ENCODE peak calls at places on chromosome 1, in four cellular contexts. One of them, this sample, is unnamed.

GRCh38 chr1:11845641-11846335 is 1.8 kb downstream of the NPPA start:
- DNase-seq in cardiac muscle cell: peak; percentile 45
- DNase-seq in Calu3: no peak
- DNase-seq in epithelial cell of esophagus: peak; percentile 48
- DNase-seq in this sample: no peak

GRCh38 chr1:9753121-9753531 is 70.6 kb downstream of the CLSTN1 start:
- DNase-seq in cardiac muscle cell: peak; percentile 88
- DNase-seq in Calu3: no peak
- DNase-seq in epithelial cell of esophagus: peak; percentile 87
- DNase-seq in this sample: no peak

GRCh38 chr1:181456551-181456950 is 26.8 kb upstream of the CACNA1E start:
- DNase-seq in cardiac muscle cell: no peak
- DNase-seq in Calu3: no peak
- DNase-seq in epithelial cell of esophagus: no peak
- DNase-seq in this sample: no peak

GRCh38 chr1:61887076-61887867 is 145.0 kb downstream of the PATJ start:
- DNase-seq in cardiac muscle cell: peak; percentile 3
- DNase-seq in Calu3: no peak
- DNase-seq in epithelial cell of esophagus: peak; percentile 21
- DNase-seq in this sample: no peak

GRCh38 chr1:234727018-234727757 is 117.2 kb upstream of the IRF2BP2 start:
- DNase-seq in cardiac muscle cell: no peak
- DNase-seq in Calu3: no peak
- DNase-seq in epithelial cell of esophagus: no peak
- DNase-seq in this sample: no peak

GRCh38 chr1:59057211-59057694 is 239.6 kb upstream of the FGGY start:
- DNase-seq in cardiac muscle cell: peak; percentile 99
- DNase-seq in Calu3: peak; percentile 46
- DNase-seq in epithelial cell of esophagus: peak; percentile 88
- DNase-seq in this sample: no peak

GRCh38 chr1:204123376-204123775 is 28.5 kb downstream of the ETNK2 start:
- DNase-seq in cardiac muscle cell: peak; percentile 23
- DNase-seq in Calu3: no peak
- DNase-seq in epithelial cell of esophagus: no peak
- DNase-seq in this sample: no peak

GRCh38 chr1:115313173-115313572 is 24.9 kb downstream of the NGF start:
- DNase-seq in cardiac muscle cell: no peak
- DNase-seq in Calu3: no peak
- DNase-seq in epithelial cell of esophagus: no peak
- DNase-seq in this sample: no peak

GRCh38 chr1:6025269-6026094 is 20.2 kb upstream of the KCNAB2 start:
- DNase-seq in cardiac muscle cell: no peak
- DNase-seq in Calu3: no peak
- DNase-seq in epithelial cell of esophagus: peak; percentile 70
- DNase-seq in this sample: no peak

GRCh38 chr1:207925210-207925609 is 14.3 kb upstream of the CD34 start:
- DNase-seq in cardiac muscle cell: peak; percentile 25
- DNase-seq in Calu3: peak; percentile 34
- DNase-seq in epithelial cell of esophagus: peak; percentile 53
- DNase-seq in this sample: no peak

GRCh38 chr1:221869759-221870158 is 127.9 kb upstream of the DUSP10 start:
- DNase-seq in cardiac muscle cell: peak; percentile 15
- DNase-seq in Calu3: no peak
- DNase-seq in epithelial cell of esophagus: no peak
- DNase-seq in this sample: no peak

GRCh38 chr1:174875306-174875705 is 124.4 kb upstream of the CACYBP start:
- DNase-seq in cardiac muscle cell: no peak
- DNase-seq in Calu3: peak; percentile 94
- DNase-seq in epithelial cell of esophagus: peak; percentile 73
- DNase-seq in this sample: no peak

GRCh38 chr1:209398330-209398991 is 185.1 kb upstream of the CAMK1G start:
- DNase-seq in cardiac muscle cell: peak; percentile 92
- DNase-seq in Calu3: no peak
- DNase-seq in epithelial cell of esophagus: peak; percentile 99
- DNase-seq in this sample: no peak

GRCh38 chr1:14844923-14845617 is 246.6 kb downstream of the KAZN start:
- DNase-seq in cardiac muscle cell: no peak
- DNase-seq in Calu3: no peak
- DNase-seq in epithelial cell of esophagus: no peak
- DNase-seq in this sample: no peak
- TF ChIP-seq CTCF in cardiac muscle cell: no peak
- TF ChIP-seq CTCF in Calu3: no peak
- TF ChIP-seq CTCF in epithelial cell of esophagus: no peak
- TF ChIP-seq CTCF in this sample: no peak

GRCh38 chr1:30411206-30411605 is 312.2 kb downstream of the MATN1 start:
- DNase-seq in cardiac muscle cell: no peak
- DNase-seq in Calu3: no peak
- DNase-seq in epithelial cell of esophagus: no peak
- DNase-seq in this sample: no peak
- TF ChIP-seq CTCF in cardiac muscle cell: no peak
- TF ChIP-seq CTCF in Calu3: no peak
- TF ChIP-seq CTCF in epithelial cell of esophagus: no peak
- TF ChIP-seq CTCF in this sample: no peak

GRCh38 chr1:225857256-225857655 is 24.9 kb downstream of the TMEM63A start:
- DNase-seq in cardiac muscle cell: no peak
- DNase-seq in Calu3: no peak
- DNase-seq in epithelial cell of esophagus: no peak
- DNase-seq in this sample: no peak

GRCh38 chr1:225852413-225853119 is 29.6 kb downstream of the TMEM63A start:
- DNase-seq in cardiac muscle cell: no peak
- DNase-seq in Calu3: no peak
- DNase-seq in epithelial cell of esophagus: no peak
- DNase-seq in this sample: no peak

GRCh38 chr1:225859151-225859550 is 23.0 kb downstream of the TMEM63A start:
- DNase-seq in cardiac muscle cell: no peak
- DNase-seq in Calu3: no peak
- DNase-seq in epithelial cell of esophagus: no peak
- DNase-seq in this sample: no peak

GRCh38 chr1:225853441-225853840 is 28.7 kb downstream of the TMEM63A start:
- DNase-seq in cardiac muscle cell: no peak
- DNase-seq in Calu3: no peak
- DNase-seq in epithelial cell of esophagus: no peak
- DNase-seq in this sample: no peak

DNA sequence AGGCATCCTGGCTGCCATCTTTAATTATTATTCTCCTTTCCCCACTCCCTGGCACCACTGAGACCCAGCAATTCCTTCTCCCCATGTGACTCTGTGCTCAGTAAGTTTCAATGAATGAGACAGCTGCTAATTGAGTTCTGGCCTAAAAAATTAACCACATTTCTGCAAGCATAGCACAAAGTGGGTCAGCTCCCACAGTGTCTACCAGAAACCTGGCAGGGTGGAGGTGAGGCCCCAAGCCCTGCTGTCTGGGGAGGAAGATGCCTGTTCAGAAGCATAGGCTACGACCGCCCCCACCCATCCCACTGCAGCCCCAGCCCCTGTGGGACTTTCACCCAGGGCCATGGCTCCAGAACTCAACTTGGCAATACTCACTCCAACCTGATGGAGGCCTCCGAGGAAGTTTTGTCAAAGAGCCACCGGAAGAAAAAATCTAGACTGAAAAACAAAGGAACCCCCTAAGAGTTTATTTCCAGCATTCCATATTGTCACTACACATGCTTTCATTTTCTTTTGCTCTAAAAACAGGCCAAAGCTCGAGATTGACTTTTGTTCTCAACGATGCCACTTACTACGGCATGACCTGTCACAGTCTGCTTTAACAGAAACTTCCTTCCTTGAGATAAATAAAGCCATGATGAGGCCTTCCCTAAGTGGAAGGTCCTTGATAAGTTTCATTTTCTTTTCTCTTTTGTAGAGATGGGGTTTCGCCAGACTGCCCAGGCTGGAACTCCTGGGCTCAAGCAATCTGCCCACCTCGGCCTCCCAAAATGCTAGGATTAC is 26.5 kb downstream of the TMEM63A start:
- DNase-seq in cardiac muscle cell: no peak
- DNase-seq in Calu3: no peak
- DNase-seq in epithelial cell of esophagus: no peak
- DNase-seq in this sample: no peak
- TF ChIP-seq CTCF in cardiac muscle cell: no peak
- TF ChIP-seq CTCF in Calu3: no peak
- TF ChIP-seq CTCF in epithelial cell of esophagus: no peak
- TF ChIP-seq CTCF in this sample: no peak

DNA sequence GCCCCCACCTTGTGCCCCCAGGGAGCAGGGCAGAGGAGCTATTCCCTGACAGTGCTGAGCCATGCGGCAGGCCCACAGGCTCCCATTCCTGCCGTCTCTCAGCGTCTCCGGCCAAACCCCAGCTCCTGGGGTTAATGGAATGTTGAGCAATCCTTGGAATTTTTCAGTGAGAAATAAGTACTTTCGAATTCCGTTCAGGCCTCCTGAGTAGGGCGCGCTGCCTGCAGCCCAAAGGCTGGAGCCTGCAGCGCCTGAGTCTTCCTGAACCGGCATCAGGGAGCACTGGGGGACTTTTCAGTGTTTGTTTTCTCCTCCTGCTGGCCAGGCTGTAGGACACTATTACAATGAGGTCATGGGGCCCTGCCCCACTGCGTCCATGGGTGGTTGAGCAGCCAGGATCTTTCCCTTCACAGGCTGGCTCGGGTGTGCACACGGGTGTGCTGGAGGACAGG is 33.3 kb upstream of the CSF1 start:
- DNase-seq in cardiac muscle cell: peak; percentile 96
- DNase-seq in Calu3: peak; percentile 44
- DNase-seq in epithelial cell of esophagus: peak; percentile 53
- DNase-seq in this sample: no peak
- TF ChIP-seq CTCF in cardiac muscle cell: peak; percentile 40
- TF ChIP-seq CTCF in Calu3: no peak
- TF ChIP-seq CTCF in epithelial cell of esophagus: no peak
- TF ChIP-seq CTCF in this sample: no peak

DNA sequence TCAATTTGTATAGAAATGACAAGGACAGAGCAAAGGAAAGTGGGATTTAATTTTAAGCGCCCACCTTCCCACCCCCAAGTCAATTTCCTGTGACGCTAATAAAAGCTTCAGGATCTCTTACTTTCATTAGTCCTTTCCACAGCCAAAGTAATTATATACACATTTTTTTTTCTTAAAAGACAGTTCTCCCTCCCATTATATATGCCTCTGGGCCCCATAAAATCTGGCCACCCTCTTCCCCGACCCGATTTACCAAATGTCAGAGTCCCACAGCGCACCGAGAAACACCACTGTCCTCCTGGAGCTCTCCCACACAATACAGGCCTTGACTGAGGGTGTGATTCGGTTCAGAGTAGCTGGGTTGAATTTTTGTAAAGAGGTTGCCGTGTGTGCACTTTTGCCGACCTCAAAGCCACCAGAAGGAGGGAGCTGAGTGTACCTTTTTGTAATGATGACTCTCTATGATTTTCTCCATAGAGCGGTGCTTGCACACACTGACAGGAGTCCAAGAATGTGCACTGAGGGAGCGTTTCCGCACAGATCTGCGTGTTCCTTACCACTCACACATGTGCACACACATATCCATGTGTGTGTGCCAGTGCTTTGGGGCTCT is 26.2 kb upstream of the IL10 start:
- DNase-seq in cardiac muscle cell: no peak
- DNase-seq in Calu3: no peak
- DNase-seq in epithelial cell of esophagus: no peak
- DNase-seq in this sample: no peak
- TF ChIP-seq CTCF in cardiac muscle cell: no peak
- TF ChIP-seq CTCF in Calu3: no peak
- TF ChIP-seq CTCF in epithelial cell of esophagus: no peak
- TF ChIP-seq CTCF in this sample: no peak

GRCh38 chr1:153509729-153510354 is 25.9 kb downstream of the S100A6 start:
- DNase-seq in cardiac muscle cell: no peak
- DNase-seq in Calu3: peak; percentile 85
- DNase-seq in epithelial cell of esophagus: peak; percentile 68
- DNase-seq in this sample: no peak
- TF ChIP-seq CTCF in cardiac muscle cell: peak; percentile 59
- TF ChIP-seq CTCF in Calu3: peak; percentile 87
- TF ChIP-seq CTCF in epithelial cell of esophagus: peak; percentile 86
- TF ChIP-seq CTCF in this sample: peak; percentile 66

This sample was measured in esophagus squamous epithelium.